ENCODE peak calls at places on chromosome 11, in four cellular contexts. H, N, U and T are unnamed samples.

GRCh38 chr11:12377106-12377823 is at the start of gene PARVA:
- DNase-seq in U (no peak), H (no peak), N (peak; percentile 40), T (peak; percentile 88)

GRCh38 chr11:96338910-96339703 is 3.9 kb downstream of the MAML2 start:
- DNase-seq in N (no peak), H (peak; percentile 50), U (peak; percentile 45), T (peak; percentile 38)

GRCh38 chr11:126339866-126340434 is 15.5 kb upstream of the ST3GAL4 start:
- DNase-seq in H (no peak), N (no peak), U (no peak), T (no peak)

GRCh38 chr11:47109051-47109791 is 67.5 kb downstream of the ARFGAP2 start:
- DNase-seq in H (no peak), N (no peak), U (no peak), T (no peak)

GRCh38 chr11:35349897-35350296 is 69.5 kb downstream of the SLC1A2 start:
- DNase-seq in H (no peak), U (no peak), N (no peak), T (no peak)

GRCh38 chr11:15361316-15361715 is 246.6 kb downstream of the INSC start:
- DNase-seq in N (no peak), H (no peak), U (no peak), T (no peak)

GRCh38 chr11:111870113-111870512 is 1.3 kb downstream of the ALG9 start:
- DNase-seq in H (no peak), N (no peak), U (no peak), T (no peak)

GRCh38 chr11:65428578-65429068 is 6.0 kb downstream of the NEAT1 start:
- DNase-seq in U (no peak), N (no peak), H (no peak), T (no peak)

GRCh38 chr11:133907841-133908241 is 48.9 kb downstream of the IGSF9B start:
- DNase-seq in U (no peak), N (no peak), H (no peak), T (no peak)

GRCh38 chr11:78221396-78222315 is 32.9 kb downstream of the USP35 start:
- DNase-seq in H (no peak), U (no peak), N (no peak), T (no peak)

GRCh38 chr11:120522021-120522420 is 10.5 kb downstream of the GRIK4 start:
- DNase-seq in U (no peak), N (no peak), H (no peak), T (no peak)

GRCh38 chr11:118342503-118343161 is at the start of gene CD3D:
- DNase-seq in U (peak; percentile 67), H (peak; percentile 72), N (no peak), T (no peak)

GRCh38 chr11:36702330-36703054 is 104.5 kb upstream of the RAG2 start:
- DNase-seq in H (no peak), N (peak; percentile 60), U (no peak), T (peak; percentile 9)

GRCh38 chr11:16001044-16001568 is 355.2 kb downstream of the SOX6 start:
- DNase-seq in N (no peak), H (no peak), U (no peak), T (no peak)

GRCh38 chr11:119448380-119448779 is 25.4 kb upstream of the THY1 start:
- DNase-seq in N (no peak), H (no peak), U (no peak), T (no peak)

GRCh38 chr11:35214792-35215193 is 75.8 kb downstream of the CD44 start:
- DNase-seq in N (peak; percentile 21), H (no peak), U (peak; percentile 42), T (peak; percentile 96)